ENCODE peak calls at places on chromosomes 2 and 18, in ten cellular contexts. H is adrenal gland, Z is endothelial cell of umbilical vein, C is Peyer's patch, U is ovary, L is A549, K is tibial nerve, S is HCT116, J is spleen, B is heart left ventricle. E is an unnamed sample.

GRCh38 chr2:183606022-183606717 is 481.9 kb downstream of the NUP35 start:
- DNase-seq in Z (no peak), H (no peak), J (no peak), K (no peak), S (no peak), C (no peak), L (no peak), U (no peak), B (no peak), E (no peak)

GRCh38 chr2:129712586-129712985 is 266.9 kb upstream of the RAB6C start:
- DNase-seq in Z (no peak), K (no peak), U (no peak), J (no peak), S (no peak), B (no peak), C (no peak), L (no peak), H (no peak), E (no peak)

GRCh38 chr18:50847192-50847591 is 27.4 kb upstream of the MRO start:
- DNase-seq in L (peak; percentile 33), K (no peak), U (no peak), C (no peak), Z (no peak), S (no peak), B (no peak), H (no peak), J (no peak), E (no peak)

GRCh38 chr18:3035635-3036034 is 22.7 kb upstream of the LPIN2 start:
- DNase-seq in B (no peak), U (no peak), C (no peak), J (no peak), K (no peak), L (no peak), Z (no peak), H (no peak), S (no peak), E (no peak)

GRCh38 chr2:20135631-20136050 is 84.2 kb upstream of the LAPTM4A start:
- DNase-seq in Z (peak; percentile 62), S (peak; percentile 43), C (peak; percentile 83), H (peak; percentile 66), B (no peak), J (no peak), L (peak; percentile 75), K (peak; percentile 24), U (peak; percentile 72), E (no peak)

GRCh38 chr18:36130039-36130831 is 536 bp downstream of the ELP2 start:
- DNase-seq in H (no peak), C (no peak), Z (no peak), J (no peak), S (no peak), K (no peak), B (no peak), U (no peak), L (no peak), E (no peak)

GRCh38 chr18:24397131-24397693 is 412 bp downstream of the OSBPL1A start:
- DNase-seq in Z (peak; percentile 86), H (peak; percentile 77), K (peak; percentile 57), L (peak; percentile 68), J (no peak), B (no peak), U (no peak), C (peak; percentile 84), S (peak; percentile 45), E (peak; percentile 15)

GRCh38 chr2:168064011-168064998 is 183.1 kb downstream of the STK39 start:
- DNase-seq in Z (no peak), C (no peak), H (no peak), J (no peak), B (no peak), U (no peak), S (no peak), L (no peak), K (no peak), E (no peak)

GRCh38 chr2:178448968-178449661 is 1.9 kb downstream of the PRKRA start:
- DNase-seq in C (no peak), L (no peak), B (no peak), J (no peak), S (no peak), H (no peak), U (no peak), Z (no peak), K (no peak), E (no peak)

GRCh38 chr2:178452870-178453269 is 1.7 kb downstream of the PJVK start:
- DNase-seq in J (no peak), H (no peak), C (no peak), L (no peak), B (no peak), S (no peak), K (no peak), U (no peak), Z (no peak), E (no peak)

GRCh38 chr2:178452334-178452733 is 1.2 kb downstream of the PJVK start:
- DNase-seq in L (no peak), H (no peak), B (no peak), U (no peak), Z (no peak), J (no peak), K (no peak), S (no peak), C (no peak), E (no peak)

GRCh38 chr2:178449700-178450573 is 1.0 kb downstream of the PRKRA start:
- DNase-seq in J (no peak), L (no peak), C (no peak), B (no peak), H (no peak), U (no peak), Z (peak; percentile 10), K (no peak), S (no peak), E (no peak)

DNA sequence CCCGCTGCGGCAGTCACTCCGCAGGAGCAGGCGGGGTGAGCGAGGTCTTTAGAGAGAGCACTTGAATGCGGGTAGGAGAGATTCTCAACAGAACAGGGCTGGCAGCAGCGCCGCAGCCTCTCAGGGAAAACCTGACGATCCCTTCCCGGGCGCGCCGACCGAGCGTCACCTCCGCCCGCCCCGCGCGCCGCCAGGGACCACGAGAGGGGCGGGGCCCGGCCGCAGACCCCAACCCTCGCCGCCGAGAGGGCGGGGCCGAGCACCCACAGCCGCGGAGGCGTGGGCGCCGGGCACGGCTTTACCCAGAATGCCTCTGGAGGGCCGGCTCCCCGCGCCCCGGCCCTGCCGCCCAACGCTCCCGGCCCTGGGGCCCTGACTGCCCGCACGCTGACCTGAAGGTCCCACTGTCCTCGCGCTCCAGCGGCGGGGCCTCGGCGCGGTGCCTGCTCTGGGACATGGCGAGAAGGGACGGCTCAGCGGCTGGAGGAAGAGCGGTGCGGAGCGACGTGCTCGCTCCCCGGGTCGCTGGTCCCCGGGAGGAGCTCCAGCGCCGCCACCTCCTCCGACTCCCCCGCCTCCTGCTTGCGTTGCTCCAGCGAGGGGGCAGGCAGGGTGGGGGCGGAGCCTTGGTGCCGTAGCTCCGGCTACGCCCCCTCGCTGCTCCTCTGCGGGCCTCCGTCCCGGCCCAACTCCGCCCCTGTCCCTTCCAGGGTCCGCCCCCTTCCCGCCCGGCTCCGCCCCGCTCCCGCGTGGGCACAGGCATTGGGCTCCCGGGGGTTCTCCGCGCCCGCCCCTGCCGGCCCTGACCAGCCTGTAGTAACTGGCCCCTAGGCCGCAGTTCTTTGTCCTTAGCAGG is at the start of the genes PJVK and PRKRA:
- DNase-seq in H (peak; percentile 98), S (peak; percentile 91), U (peak; percentile 99), L (peak; percentile 98), C (peak; percentile 98), Z (peak; percentile 99), K (peak; percentile 94), B (peak; percentile 99), J (peak; percentile 100), E (peak; percentile 90)
- TF ChIP-seq POLR2A in H (peak; percentile 30), S (peak; percentile 65), U (peak; percentile 94), L (peak; percentile 94), C (peak; percentile 90), Z (peak; percentile 96), K (peak; percentile 98), B (peak; percentile 94), J (peak; percentile 51), E (peak; percentile 94)

GRCh38 chr18:59898093-59898492 is 1.7 kb upstream of the PMAIP1 start:
- DNase-seq in H (no peak), S (no peak), L (no peak), B (no peak), Z (no peak), K (no peak), C (no peak), J (no peak), U (no peak), E (no peak)

GRCh38 chr18:59899298-59900221 is at the start of gene PMAIP1:
- DNase-seq in L (peak; percentile 91), B (peak; percentile 89), K (peak; percentile 54), H (peak; percentile 77), U (peak; percentile 82), C (peak; percentile 96), Z (peak; percentile 91), S (peak; percentile 81), J (peak; percentile 96), E (peak; percentile 44)

GRCh38 chr18:59902180-59902992 is 2.6 kb downstream of the PMAIP1 start:
- DNase-seq in S (no peak), L (no peak), C (no peak), Z (peak; percentile 46), U (no peak), J (no peak), K (no peak), H (no peak), B (no peak), E (no peak)

GRCh38 chr18:59898609-59899297 is 1.0 kb upstream of the PMAIP1 start:
- DNase-seq in B (no peak), K (no peak), U (no peak), Z (no peak), H (no peak), C (no peak), L (no peak), J (peak; percentile 79), S (no peak), E (no peak)

DNA sequence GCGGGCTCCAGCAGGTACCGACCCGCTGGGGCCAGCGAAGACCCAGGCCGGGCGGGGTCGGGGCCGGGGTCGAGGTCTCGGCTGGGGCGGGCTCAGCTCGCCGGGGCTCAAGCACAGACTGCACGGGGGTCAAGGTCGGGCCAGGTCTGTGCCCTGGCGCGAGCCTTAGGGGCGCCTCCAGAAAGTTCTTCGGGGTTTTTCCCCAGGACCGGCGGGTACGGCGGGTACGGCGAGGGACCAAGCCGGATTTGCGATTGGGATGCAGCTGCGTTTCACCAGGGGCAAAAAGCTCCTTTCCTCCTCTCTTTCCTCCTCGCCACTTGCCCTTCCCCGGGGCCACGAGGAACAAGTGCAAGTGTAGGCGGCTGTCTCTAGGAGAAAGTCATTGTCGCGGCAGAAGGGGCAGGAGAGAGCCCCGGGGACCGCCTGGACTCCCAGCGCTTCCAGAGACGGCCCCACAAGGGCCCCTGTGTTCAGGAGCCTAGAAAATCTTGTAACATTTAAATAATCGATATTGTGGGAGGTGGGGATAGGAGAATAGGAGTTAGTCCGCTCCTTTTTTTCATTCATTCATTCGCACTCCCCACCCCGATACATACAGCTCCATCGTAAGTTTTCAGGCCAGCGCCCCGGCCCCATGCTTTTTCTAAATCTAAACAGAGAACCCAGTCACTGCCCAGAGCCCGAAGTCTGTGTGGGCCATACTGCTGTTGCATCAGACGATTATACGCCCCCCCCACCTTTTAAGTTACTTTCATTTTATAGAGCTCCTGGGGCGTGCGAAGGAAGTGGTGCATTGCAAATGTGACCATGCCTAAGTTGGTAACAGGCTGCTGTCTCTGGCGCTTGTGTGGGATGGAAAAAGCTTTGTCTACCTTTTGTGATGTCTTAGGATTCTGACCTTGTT is 679 bp downstream of the PMAIP1 start:
- DNase-seq in H (peak; percentile 15), C (peak; percentile 87), S (no peak), L (peak; percentile 63), B (no peak), K (no peak), U (no peak), Z (peak; percentile 76), J (peak; percentile 85), E (no peak)
- TF ChIP-seq POLR2A in H (no peak), C (no peak), S (no peak), L (no peak), B (no peak), K (no peak), U (no peak), Z (no peak), J (no peak), E (no peak)

DNA sequence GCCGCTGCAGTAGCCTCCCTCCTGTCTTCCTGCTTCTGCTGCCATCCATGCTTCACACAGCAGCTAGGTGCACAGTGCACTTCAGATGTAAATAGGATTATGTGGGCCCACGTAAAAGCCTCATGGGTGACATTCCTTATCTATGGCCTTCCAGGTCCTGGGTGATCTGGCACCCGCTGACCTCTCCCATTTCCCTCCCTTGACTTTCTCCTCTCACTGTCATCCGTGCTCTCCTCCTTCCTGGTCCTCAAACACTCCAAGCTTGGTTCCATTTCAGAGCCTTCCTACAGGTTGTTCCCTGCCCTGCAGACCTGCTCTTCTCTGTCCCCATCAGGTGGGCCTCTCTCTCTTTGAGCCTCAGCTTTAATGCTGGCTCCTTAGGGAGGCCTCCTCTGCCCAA is 4.0 kb upstream of the SMYD5 start:
- DNase-seq in B (no peak), H (no peak), J (no peak), C (no peak), Z (no peak), L (no peak), S (no peak), K (no peak), U (no peak), E (no peak)
- TF ChIP-seq POLR2A in B (no peak), H (no peak), J (no peak), C (no peak), Z (no peak), L (no peak), S (no peak), K (no peak), U (no peak), E (no peak)

DNA sequence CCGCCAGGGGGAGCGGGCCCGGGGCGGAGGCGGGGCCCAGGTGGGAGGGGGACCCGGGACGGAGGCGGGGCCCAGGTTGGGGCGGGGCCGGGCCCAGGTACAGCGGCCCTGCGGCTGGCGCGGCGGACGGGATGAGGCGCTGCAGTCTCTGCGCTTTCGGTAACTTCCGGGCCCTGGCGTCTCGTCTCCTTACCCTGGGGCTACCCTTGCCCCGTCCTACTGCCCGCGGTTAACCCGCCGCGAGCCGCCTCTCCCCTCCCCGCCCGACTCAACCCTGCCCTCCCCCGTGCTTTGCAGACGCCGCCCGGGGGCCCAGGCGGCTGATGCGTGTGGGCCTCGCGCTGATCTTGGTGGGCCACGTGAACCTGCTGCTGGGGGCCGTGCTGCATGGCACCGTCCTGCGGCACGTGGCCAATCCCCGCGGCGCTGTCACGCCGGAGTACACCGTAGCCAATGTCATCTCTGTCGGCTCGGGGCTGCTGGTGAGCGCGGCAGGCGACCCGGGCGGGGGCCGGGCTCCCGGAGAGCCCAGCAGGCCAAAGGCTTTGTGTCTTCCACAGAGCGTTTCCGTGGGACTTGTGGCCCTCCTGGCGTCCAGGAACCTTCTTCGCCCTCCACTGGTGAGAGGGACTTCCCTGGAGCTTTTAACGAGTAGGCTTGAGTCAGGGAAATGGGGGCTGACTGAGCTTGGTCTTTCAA is at the start of gene KRTCAP3:
- DNase-seq in U (peak; percentile 47), Z (no peak), S (peak; percentile 42), H (peak; percentile 16), B (no peak), L (no peak), J (peak; percentile 88), C (peak; percentile 85), K (no peak), E (no peak)
- TF ChIP-seq POLR2A in U (no peak), Z (no peak), S (peak; percentile 30), H (no peak), B (no peak), L (no peak), J (no peak), C (peak; percentile 30), K (no peak), E (no peak)